ENCODE peak calls at places on chromosomes 1 and 21, in four cellular contexts. O is mammary epithelial cell, L is GM23248, I is H1. K is an unnamed sample.

GRCh38 chr1:167221126-167221803 is 579 bp downstream of the POU2F1 start:
- DNase-seq in O (peak), L (peak), I (no peak), K (no peak)

GRCh38 chr1:82867781-82868180 is 1067.0 kb downstream of the ADGRL2 start:
- DNase-seq in O (no peak), L (no peak), I (no peak), K (no peak)

GRCh38 chr1:180953791-180954721 is 41.4 kb downstream of the KIAA1614 start:
- DNase-seq in O (no peak), L (peak), I (no peak), K (no peak)

GRCh38 chr1:102970496-102971078 is 137.7 kb downstream of the COL11A1 start:
- DNase-seq in O (peak), L (peak), I (no peak), K (peak)

GRCh38 chr1:57576750-57577149 is 152.9 kb upstream of the DAB1 start:
- DNase-seq in O (no peak), L (no peak), I (no peak), K (no peak)

GRCh38 chr1:211118407-211119102 is 15.4 kb downstream of the KCNH1 start:
- DNase-seq in O (no peak), L (peak), I (no peak), K (no peak)

GRCh38 chr1:112524251-112524650 is 15.5 kb downstream of the WNT2B start:
- DNase-seq in O (no peak), L (peak), I (no peak), K (no peak)

GRCh38 chr1:38489844-38490270 is 369.7 kb downstream of the RRAGC start:
- DNase-seq in O (no peak), L (peak), I (peak), K (no peak)

GRCh38 chr21:36478207-36478701 is 1.7 kb downstream of the CLDN14 start:
- DNase-seq in O (peak), L (peak), I (no peak), K (no peak)

GRCh38 chr21:34630536-34631143 is 15.7 kb upstream of the RCAN1 start:
- DNase-seq in O (peak), L (peak), I (no peak), K (no peak)

GRCh38 chr1:107480548-107480947 is 339.7 kb downstream of the NTNG1 start:
- DNase-seq in O (no peak), L (peak), I (no peak), K (no peak)

GRCh38 chr1:119859647-119860046 is 36.7 kb downstream of the ADAM30 start:
- DNase-seq in O (peak), L (peak), I (no peak), K (no peak)

GRCh38 chr1:211902624-211903291 is 72.2 kb upstream of the LPGAT1 start:
- DNase-seq in O (no peak), L (no peak), I (no peak), K (no peak)

GRCh38 chr1:41683681-41684500 is 199.4 kb upstream of the EDN2 start:
- DNase-seq in O (no peak), L (peak), I (no peak), K (no peak)

GRCh38 chr1:21814981-21815583 is 3.0 kb downstream of the LDLRAD2 start:
- DNase-seq in O (no peak), L (no peak), I (no peak), K (no peak)

GRCh38 chr1:78676347-78676982 is 26.8 kb downstream of the IFI44 start:
- DNase-seq in O (peak), L (peak), I (no peak), K (peak)

GRCh38 chr1:177913762-177914540 is 55.9 kb downstream of the SEC16B start:
- DNase-seq in O (peak), L (peak), I (no peak), K (no peak)

GRCh38 chr1:9234223-9235122 is at the start of gene H6PD:
- DNase-seq in O (peak), L (peak), I (no peak), K (no peak)

GRCh38 chr1:29392036-29392435 is 155.7 kb downstream of the PTPRU start:
- DNase-seq in O (no peak), L (no peak), I (no peak), K (no peak)

GRCh38 chr1:235835226-235835625 is 31.5 kb downstream of the LYST start:
- DNase-seq in O (no peak), L (peak), I (no peak), K (no peak)

GRCh38 chr1:184813528-184814089 is 59.0 kb upstream of the EDEM3 start:
- DNase-seq in O (no peak), L (no peak), I (no peak), K (no peak)

DNA sequence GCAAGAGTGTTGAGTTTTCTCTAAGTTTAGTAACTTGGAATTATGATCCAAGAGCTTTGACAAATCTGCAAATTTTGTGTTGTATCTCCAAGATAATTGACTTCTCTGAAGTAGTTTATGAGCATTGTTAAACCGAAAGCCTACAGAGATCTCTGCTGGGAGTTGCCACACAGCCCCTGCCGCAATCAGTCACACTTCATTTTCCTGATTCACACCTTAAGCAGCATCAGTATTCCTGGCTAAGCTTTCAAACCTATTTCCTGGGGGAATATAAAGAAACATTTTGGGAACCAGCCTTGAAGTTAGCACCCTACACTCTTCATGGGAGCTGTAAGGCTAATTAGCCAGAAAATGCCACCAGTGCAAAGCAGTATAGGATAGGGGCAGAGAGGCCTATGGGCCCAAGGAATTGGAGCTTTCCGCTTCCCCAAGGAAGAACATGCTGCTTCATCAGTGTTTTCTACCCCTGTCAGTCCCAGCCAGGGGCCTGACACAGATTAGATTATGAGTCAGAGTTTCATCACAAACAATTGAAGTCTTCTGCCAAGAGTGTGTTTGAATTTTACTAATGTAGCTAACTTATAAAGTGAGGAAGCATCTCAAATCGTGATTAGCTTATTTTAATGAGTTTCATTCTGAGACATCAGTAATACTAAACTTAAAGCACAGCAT is 23.2 kb upstream of the CACYBP start:
- DNase-seq in O (peak), L (peak), I (no peak), K (no peak)
- H3K9ac ChIP-seq in O (no peak), L (no peak), I (no peak), K (no peak)

DNA sequence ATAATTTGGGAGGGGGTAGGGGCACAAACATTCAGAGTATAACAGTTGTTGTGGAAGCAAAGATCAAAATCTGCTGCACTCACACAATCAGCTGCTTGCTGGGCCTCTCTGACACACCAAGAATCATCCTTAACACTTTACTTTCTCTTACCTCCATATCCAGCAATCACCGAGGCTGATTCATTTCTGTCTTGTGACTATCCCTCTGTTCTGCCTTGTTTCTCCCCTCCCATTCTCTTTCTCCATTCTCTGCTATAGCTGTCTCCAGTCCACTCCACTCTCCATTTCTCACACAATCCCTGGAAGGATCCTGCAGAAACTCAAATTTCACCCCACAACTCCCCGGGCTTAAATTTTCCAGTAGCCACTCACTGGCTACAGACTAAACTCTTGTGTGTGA is 91.8 kb upstream of the NGF start:
- DNase-seq in O (peak), L (peak), I (no peak), K (no peak)
- H3K9ac ChIP-seq in O (no peak), L (peak), I (no peak), K (no peak)

GRCh38 chr1:157961805-157962762 is 31.4 kb upstream of the KIRREL1 start:
- DNase-seq in O (peak), L (peak), I (no peak), K (no peak)
- H3K9ac ChIP-seq in O (no peak), L (no peak), I (no peak), K (no peak)

DNA sequence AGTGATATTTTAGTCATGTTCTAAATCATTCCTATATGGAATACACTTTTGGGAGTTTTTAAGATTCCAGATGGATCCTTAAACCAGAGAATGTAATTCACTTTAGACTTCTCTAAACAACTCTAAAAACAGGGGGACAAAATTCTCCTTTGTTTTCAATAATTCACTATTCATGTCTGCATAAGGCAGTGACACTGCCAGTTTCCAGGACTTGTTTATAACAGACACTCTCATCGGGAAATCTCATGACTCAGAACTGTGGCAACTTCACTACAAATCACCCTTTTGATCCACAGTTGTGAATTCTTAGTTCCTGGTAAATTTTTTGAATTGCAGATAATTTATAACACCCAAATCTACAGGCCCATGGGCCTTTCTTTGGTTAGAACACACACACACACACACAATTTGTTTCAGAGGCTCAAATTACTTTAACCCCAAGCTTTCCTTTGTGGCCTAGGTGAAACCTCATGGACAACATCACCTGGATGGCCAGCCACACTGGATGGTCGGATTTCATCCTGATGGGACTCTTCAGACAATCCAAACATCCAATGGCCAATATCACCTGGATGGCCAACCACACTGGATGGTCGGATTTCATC is at the start of gene OR2T4:
- DNase-seq in O (no peak), L (no peak), I (no peak), K (no peak)
- H3K9ac ChIP-seq in O (no peak), L (no peak), I (no peak), K (no peak)

GRCh38 chr1:203480525-203481084 is 5.0 kb downstream of the PRELP start:
- DNase-seq in O (peak), L (peak), I (no peak), K (no peak)
- H3K9ac ChIP-seq in O (peak), L (peak), I (no peak), K (no peak)

DNA sequence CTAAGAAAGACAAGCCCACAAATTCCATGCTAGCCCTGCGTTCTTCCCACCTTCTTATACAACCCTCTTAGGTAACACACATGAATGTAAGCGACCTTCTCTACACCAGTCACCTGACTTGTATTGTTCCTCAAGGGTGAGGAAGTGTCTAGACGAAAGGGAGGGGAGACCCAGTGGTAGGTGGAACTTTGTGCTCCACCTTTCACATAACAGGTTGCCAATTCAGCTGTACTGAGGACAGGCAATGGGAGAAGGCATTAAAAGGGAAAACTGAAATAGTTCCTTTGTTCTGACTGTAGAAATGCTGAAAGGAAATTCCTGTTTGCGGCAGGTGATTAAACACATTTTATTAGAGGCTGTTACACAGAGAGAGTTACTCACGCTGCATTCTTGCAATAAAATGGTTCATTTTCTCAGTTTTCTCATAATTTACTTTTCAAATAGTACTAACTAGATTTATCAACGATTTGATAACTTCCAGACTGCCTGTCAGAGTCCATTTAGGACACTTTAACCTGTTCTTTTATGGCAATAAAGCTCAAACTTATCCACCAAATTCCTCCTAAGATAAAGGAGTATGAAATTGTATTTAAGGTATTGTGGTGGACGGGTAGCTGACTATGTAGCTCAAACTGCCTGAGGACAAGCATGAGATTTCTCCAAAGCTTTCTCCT is 17.8 kb upstream of the CHRM3 start:
- DNase-seq in O (peak), L (no peak), I (no peak), K (no peak)
- H3K9ac ChIP-seq in O (no peak), L (no peak), I (no peak), K (no peak)

GRCh38 chr1:170714163-170714562 is 50.2 kb downstream of the PRRX1 start:
- DNase-seq in O (no peak), L (no peak), I (no peak), K (peak)
- H3K9ac ChIP-seq in O (no peak), L (no peak), I (no peak), K (no peak)

GRCh38 chr1:165915480-165916395 is 88.3 kb downstream of the UCK2 start:
- DNase-seq in O (no peak), L (no peak), I (no peak), K (no peak)

GRCh38 chr1:165911609-165912281 is 84.3 kb downstream of the UCK2 start:
- DNase-seq in O (no peak), L (no peak), I (no peak), K (no peak)

GRCh38 chr1:165912638-165913037 is 85.2 kb downstream of the UCK2 start:
- DNase-seq in O (no peak), L (no peak), I (no peak), K (no peak)

GRCh38 chr1:165917166-165917565 is 89.8 kb downstream of the UCK2 start:
- DNase-seq in O (no peak), L (no peak), I (no peak), K (no peak)

DNA sequence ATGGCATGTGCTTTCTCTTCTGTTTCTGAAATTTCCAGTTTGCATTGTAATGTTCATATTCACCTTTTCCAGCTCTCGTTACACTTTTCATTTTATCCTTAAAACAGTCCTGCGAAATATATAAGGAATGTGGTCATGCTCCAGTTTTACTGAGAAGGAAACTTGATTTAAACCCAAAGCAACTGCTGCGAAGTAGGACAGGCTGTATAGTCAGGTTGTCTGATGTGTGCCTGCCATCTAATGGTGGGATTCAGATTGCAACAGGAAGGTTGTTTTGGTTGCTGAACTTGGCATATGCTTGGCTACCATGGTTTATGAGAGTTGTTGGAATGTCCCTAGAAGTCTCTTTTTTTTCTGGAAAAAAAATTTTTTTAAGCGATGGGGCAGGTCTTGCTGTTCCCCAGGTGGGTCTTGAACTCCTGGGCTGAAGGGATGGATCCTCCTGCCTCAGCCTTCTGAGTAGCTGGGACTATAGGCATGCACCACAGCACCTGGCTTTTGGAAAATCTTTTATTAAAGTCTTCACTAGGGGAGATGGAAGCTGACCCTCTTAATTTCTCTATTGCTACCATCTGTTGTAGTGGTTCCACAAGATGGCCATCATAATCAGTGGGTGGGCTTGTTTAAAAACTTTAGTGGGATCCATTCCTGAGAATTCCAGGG is 86.9 kb downstream of the UCK2 start:
- DNase-seq in O (peak), L (peak), I (no peak), K (peak)
- H3K9ac ChIP-seq in O (no peak), L (peak), I (no peak), K (no peak)

GRCh38 chr1:64743954-64744491 is 852 bp upstream of the RAVER2 start:
- DNase-seq in O (peak), L (no peak), I (no peak), K (no peak)
- H3K9ac ChIP-seq in O (peak), L (peak), I (no peak), K (peak)